ENCODE peak calls at places on chromosomes 3 and 15, in six cellular contexts. E is left cardiac atrium; Y is A172; W is Calu3; V is C1 segment of cervical spinal cord; L is stimulated activated CD8-positive, alpha-beta memory T cell treated with anti-CD3 and anti-CD28 coated beads, Interleukin-7, amount 100 ng/mL, for 4 hours. X is an unnamed sample.

GRCh38 chr15:96870510-96871039 is 540.1 kb downstream of the NR2F2 start:
- DNase-seq in E (no peak), Y (no peak), W (no peak), V (no peak), L (no peak), X (no peak)

GRCh38 chr3:44242716-44243115 is 1.0 kb downstream of the TOPAZ1 start:
- DNase-seq in E (no peak), Y (no peak), W (no peak), V (no peak), L (no peak), X (no peak)

GRCh38 chr3:9704343-9705322 is 1.0 kb downstream of the CPNE9 start:
- DNase-seq in E (peak), Y (no peak), W (peak), V (no peak), L (no peak), X (peak)

GRCh38 chr3:52483577-52484495 is 11.3 kb upstream of the STAB1 start:
- DNase-seq in E (peak), Y (no peak), W (no peak), V (no peak), L (no peak), X (no peak)

GRCh38 chr15:80856809-80857377 is 77.7 kb downstream of the CEMIP start:
- DNase-seq in E (peak), Y (peak), W (peak), V (no peak), L (no peak), X (peak)

GRCh38 chr15:39482467-39482866 is 98.4 kb upstream of the THBS1 start:
- DNase-seq in E (no peak), Y (no peak), W (no peak), V (no peak), L (no peak), X (no peak)

GRCh38 chr3:29283297-29283681 is 2.4 kb downstream of the RBMS3 start:
- DNase-seq in E (no peak), Y (no peak), W (no peak), V (no peak), L (no peak), X (no peak)

GRCh38 chr3:45181496-45181895 is 35.3 kb upstream of the CDCP1 start:
- DNase-seq in E (no peak), Y (no peak), W (no peak), V (no peak), L (no peak), X (no peak)

GRCh38 chr3:121483290-121483689 is 62.5 kb downstream of the POLQ start:
- DNase-seq in E (no peak), Y (peak), W (no peak), V (no peak), L (no peak), X (no peak)

GRCh38 chr15:82021992-82022391 is 23.8 kb downstream of the MEX3B start:
- DNase-seq in E (no peak), Y (no peak), W (no peak), V (no peak), L (no peak), X (no peak)

GRCh38 chr3:174062923-174063322 is 665.4 kb downstream of the NLGN1 start:
- DNase-seq in E (no peak), Y (peak), W (no peak), V (no peak), L (no peak), X (no peak)

GRCh38 chr3:160707187-160707789 is 30.3 kb downstream of the ARL14 start:
- DNase-seq in E (no peak), Y (peak), W (peak), V (no peak), L (no peak), X (no peak)

GRCh38 chr15:80778964-80779657 is at the start of gene CEMIP:
- DNase-seq in E (peak), Y (peak), W (peak), V (peak), L (no peak), X (peak)

GRCh38 chr3:42530073-42530472 is 27.6 kb downstream of the VIPR1 start:
- DNase-seq in E (peak), Y (no peak), W (no peak), V (no peak), L (no peak), X (no peak)

GRCh38 chr3:64685800-64686445 is 1.9 kb downstream of the ADAMTS9 start:
- DNase-seq in E (peak), Y (peak), W (peak), V (peak), L (no peak), X (peak)

GRCh38 chr15:67145307-67145610 is 79.9 kb downstream of the SMAD3 start:
- DNase-seq in E (no peak), Y (no peak), W (no peak), V (no peak), L (no peak), X (no peak)

GRCh38 chr3:114567774-114568173 is 273.9 kb downstream of the TIGIT start:
- DNase-seq in E (no peak), Y (no peak), W (no peak), V (no peak), L (no peak), X (no peak)

GRCh38 chr15:78007965-78008886 is 69.3 kb downstream of the TBC1D2B start:
- DNase-seq in E (peak), Y (peak), W (peak), V (peak), L (no peak), X (peak)

GRCh38 chr3:138493804-138494606 is 59.6 kb downstream of the ESYT3 start:
- DNase-seq in E (no peak), Y (peak), W (no peak), V (no peak), L (no peak), X (no peak)

GRCh38 chr3:25589104-25589782 is 75.5 kb downstream of the TOP2B start:
- DNase-seq in E (no peak), Y (no peak), W (no peak), V (no peak), L (no peak), X (no peak)

GRCh38 chr15:84961707-84962106 is 19.9 kb upstream of the PDE8A start:
- DNase-seq in E (no peak), Y (no peak), W (no peak), V (no peak), L (no peak), X (no peak)

GRCh38 chr3:52831500-52832301 is 1.2 kb upstream of the ITIH4 start:
- DNase-seq in E (peak), Y (peak), W (peak), V (no peak), L (no peak), X (no peak)

GRCh38 chr3:120350431-120350941 is 1.3 kb upstream of the LRRC58 start:
- DNase-seq in E (peak), Y (peak), W (peak), V (no peak), L (no peak), X (peak)

GRCh38 chr3:66372681-66373350 is 128.0 kb downstream of the LRIG1 start:
- DNase-seq in E (peak), Y (peak), W (no peak), V (no peak), L (peak), X (no peak)

GRCh38 chr15:67006089-67007065 is 59.0 kb upstream of the SMAD3 start:
- DNase-seq in E (no peak), Y (no peak), W (no peak), V (no peak), L (no peak), X (no peak)

GRCh38 chr3:46334911-46335478 is 18.9 kb upstream of the CCR2 start:
- DNase-seq in E (no peak), Y (peak), W (no peak), V (no peak), L (no peak), X (no peak)

GRCh38 chr15:76235186-76235826 is 76.0 kb downstream of the ETFA start:
- DNase-seq in E (no peak), Y (peak), W (no peak), V (no peak), L (no peak), X (no peak)

GRCh38 chr15:92463826-92464225 is 70.1 kb downstream of the ST8SIA2 start:
- DNase-seq in E (no peak), Y (peak), W (no peak), V (no peak), L (no peak), X (no peak)

GRCh38 chr3:23668430-23668904 is 137.3 kb upstream of the UBE2E1 start:
- DNase-seq in E (no peak), Y (peak), W (no peak), V (no peak), L (no peak), X (no peak)

GRCh38 chr15:50028323-50028722 is 90.7 kb downstream of the ATP8B4 start:
- DNase-seq in E (no peak), Y (no peak), W (no peak), V (no peak), L (no peak), X (no peak)

GRCh38 chr3:49217688-49218470 is 46.5 kb downstream of the KLHDC8B start:
- DNase-seq in E (no peak), Y (no peak), W (no peak), V (no peak), L (no peak), X (no peak)

X was measured in kidney.